ENCODE peak calls at places on chromosomes 1 and 21, in eight cellular contexts. F is D341Med; E is thyroid gland; J is NCI-H1694 treated with DMSO at 0.1 percent for 48 hours; S is IMR-90; D is activated CD4-positive, CD25-positive, alpha-beta regulatory T cell treated with anti-CD3 and anti-CD28 coated beads, Interleukin-2, amount 50 U/mL, for 16 hours; X is Calu3; A is right cardiac atrium. Q is an unnamed sample.

GRCh38 chr1:99886841-99887240 is 36.7 kb downstream of the AGL start:
- DNase-seq in J (no peak), X (no peak), S (peak; percentile 42), A (no peak), D (no peak), F (no peak), E (no peak), Q (peak; percentile 41)

GRCh38 chr1:101364370-101365120 is 127.7 kb downstream of the S1PR1 start:
- DNase-seq in E (no peak), X (no peak), J (no peak), D (no peak), F (no peak), S (peak; percentile 9), A (no peak), Q (no peak)

GRCh38 chr1:192764675-192765074 is 44.2 kb upstream of the RGS2 start:
- DNase-seq in E (no peak), S (no peak), X (no peak), A (no peak), F (no peak), J (no peak), D (no peak), Q (no peak)

GRCh38 chr1:159883134-159883533 is 16.8 kb downstream of the CFAP45 start:
- DNase-seq in E (no peak), A (no peak), F (no peak), X (no peak), D (no peak), S (no peak), J (no peak), Q (no peak)

GRCh38 chr1:84170171-84170570 is 26.1 kb downstream of the PRKACB start:
- DNase-seq in F (no peak), S (no peak), A (no peak), E (no peak), D (no peak), X (no peak), J (no peak), Q (no peak)

GRCh38 chr1:10589074-10589473 is 114.3 kb downstream of the PEX14 start:
- DNase-seq in A (no peak), S (no peak), X (no peak), F (no peak), E (no peak), J (no peak), D (no peak), Q (no peak)

GRCh38 chr1:112956503-112957132 is 622 bp upstream of the SLC16A1 start:
- DNase-seq in E (no peak), S (no peak), X (no peak), D (peak; percentile 4), F (peak; percentile 54), A (no peak), J (peak; percentile 25), Q (no peak)

GRCh38 chr1:207993477-207994445 is 82.8 kb upstream of the CD34 start:
- DNase-seq in J (peak; percentile 10), A (no peak), X (peak; percentile 24), D (no peak), F (no peak), E (no peak), S (no peak), Q (peak; percentile 22)

GRCh38 chr1:175871647-175872046 is 128.3 kb upstream of the TNR start:
- DNase-seq in J (no peak), F (no peak), D (no peak), E (no peak), X (no peak), S (no peak), A (no peak), Q (no peak)

GRCh38 chr1:31396633-31397351 is 16.2 kb upstream of the SERINC2 start:
- DNase-seq in J (no peak), F (no peak), S (peak; percentile 90), X (peak; percentile 17), D (no peak), A (no peak), E (no peak), Q (peak; percentile 49)

GRCh38 chr1:8389962-8390535 is 72.1 kb downstream of the SLC45A1 start:
- DNase-seq in X (no peak), S (no peak), A (no peak), J (no peak), E (peak; percentile 38), F (no peak), D (no peak), Q (no peak)

GRCh38 chr1:28882009-28882628 is 32.2 kb upstream of the EPB41 start:
- DNase-seq in D (peak; percentile 59), S (peak; percentile 81), F (peak; percentile 82), A (peak; percentile 80), J (peak; percentile 75), E (peak; percentile 87), X (peak; percentile 93), Q (peak; percentile 86)

GRCh38 chr1:240070188-240070587 is 21.5 kb upstream of the FMN2 start:
- DNase-seq in A (no peak), D (no peak), E (no peak), F (no peak), X (no peak), S (no peak), J (no peak), Q (no peak)

GRCh38 chr1:93338426-93338825 is 7.3 kb upstream of the DR1 start:
- DNase-seq in F (no peak), S (peak; percentile 95), E (no peak), X (peak; percentile 25), D (no peak), J (no peak), A (no peak), Q (peak; percentile 96)

GRCh38 chr1:27366411-27367159 is at the start of gene MAP3K6:
- DNase-seq in D (no peak), A (peak; percentile 95), S (peak; percentile 59), X (peak; percentile 79), E (peak; percentile 95), F (peak; percentile 89), J (peak; percentile 29), Q (peak; percentile 84)

GRCh38 chr1:18249691-18250090 is 142.1 kb downstream of the IGSF21 start:
- DNase-seq in F (no peak), E (no peak), D (no peak), J (no peak), S (no peak), X (no peak), A (no peak), Q (no peak)

GRCh38 chr1:33359931-33360330 is 39.0 kb upstream of the A3GALT2 start:
- DNase-seq in D (no peak), A (no peak), J (no peak), E (no peak), X (no peak), S (no peak), F (no peak), Q (no peak)

GRCh38 chr1:152514715-152515453 is 602 bp downstream of the CRCT1 start:
- DNase-seq in D (no peak), E (no peak), F (no peak), J (no peak), X (no peak), A (no peak), S (no peak), Q (no peak)

GRCh38 chr1:157429841-157430240 is 122.5 kb downstream of the FCRL5 start:
- DNase-seq in A (no peak), S (no peak), E (no peak), D (no peak), F (no peak), J (no peak), X (no peak), Q (peak; percentile 10)

GRCh38 chr21:44379991-44380865 is 26.8 kb downstream of the TRPM2 start:
- DNase-seq in F (peak; percentile 15), X (no peak), A (no peak), S (no peak), D (no peak), E (no peak), J (no peak), Q (no peak)

GRCh38 chr1:6210606-6211355 is 4.9 kb downstream of the RNF207 start:
- DNase-seq in F (no peak), E (no peak), J (no peak), S (no peak), D (no peak), X (no peak), A (no peak), Q (no peak)

GRCh38 chr1:113536182-113536780 is 146.0 kb downstream of the MAGI3 start:
- DNase-seq in A (no peak), J (no peak), D (no peak), F (no peak), E (no peak), X (no peak), S (peak; percentile 64), Q (peak; percentile 46)

GRCh38 chr1:35876988-35877387 is 6.0 kb upstream of the AGO1 start:
- DNase-seq in X (no peak), A (no peak), E (no peak), S (peak; percentile 27), D (no peak), F (no peak), J (no peak), Q (peak; percentile 37)

Q was measured in cardiac fibroblast.